ENCODE peak calls at places on chromosomes 4 and X, in eight cellular contexts. O is upper lobe of left lung, T is A549, R is tibial nerve, X is transverse colon, G is K562, K is H1, A is sigmoid colon. F is an unnamed sample. For H3K4me1, the result is how much of the 10 kb centered on the place peaks cover.

GRCh38 chr4:126451237-126451885 is 1136.6 kb downstream of the FAT4 start:
- DNase-seq in O (no peak), T (no peak), R (no peak), X (no peak), G (no peak), K (no peak), A (no peak), F (no peak)

GRCh38 chrX:150857453-150857852 is 41.0 kb downstream of the CD99L2 start:
- DNase-seq in O (no peak), T (no peak), R (no peak), X (no peak), G (no peak), K (no peak), A (no peak), F (no peak)

GRCh38 chr4:113013746-113014145 is 35.7 kb upstream of the ANK2 start:
- DNase-seq in O (no peak), T (no peak), R (no peak), X (no peak), G (no peak), K (no peak), A (no peak), F (no peak)

GRCh38 chrX:102341867-102342266 is 94.9 kb downstream of the NXF2 start:
- DNase-seq in O (no peak), T (no peak), R (no peak), X (no peak), G (no peak), K (no peak), A (no peak), F (no peak)

GRCh38 chrX:132480581-132481203 is 8.1 kb downstream of the MBNL3 start:
- DNase-seq in O (no peak), T (no peak), R (no peak), X (peak), G (no peak), K (no peak), A (no peak), F (no peak)

GRCh38 chrX:71533850-71534515 is 1.1 kb downstream of the OGT start:
- DNase-seq in O (no peak), T (peak), R (peak), X (peak), G (peak), K (peak), A (no peak), F (peak)

GRCh38 chr4:48575964-48576363 is 85.9 kb downstream of the ZAR1 start:
- DNase-seq in O (no peak), T (no peak), R (no peak), X (no peak), G (no peak), K (no peak), A (no peak), F (no peak)

GRCh38 chrX:79161655-79162054 is 17.2 kb downstream of the GPR174 start:
- DNase-seq in O (no peak), T (no peak), R (no peak), X (no peak), G (no peak), K (no peak), A (no peak), F (no peak)

GRCh38 chr4:14679906-14680305 is 322.4 kb upstream of the CPEB2 start:
- DNase-seq in O (no peak), T (no peak), R (no peak), X (no peak), G (no peak), K (no peak), A (no peak), F (no peak)

GRCh38 chrX:22634081-22634480 is 361.4 kb downstream of the CBLL2 start:
- DNase-seq in O (no peak), T (no peak), R (no peak), X (no peak), G (no peak), K (no peak), A (no peak), F (no peak)

GRCh38 chr4:1683371-1683902 is 676 bp downstream of the FAM53A start:
- DNase-seq in O (no peak), T (no peak), R (peak), X (peak), G (no peak), K (no peak), A (peak), F (no peak)

GRCh38 chr4:7200801-7201200 is 8.5 kb downstream of the SORCS2 start:
- DNase-seq in O (no peak), T (no peak), R (peak), X (no peak), G (no peak), K (no peak), A (no peak), F (no peak)

GRCh38 chr4:15754323-15754722 is 23.8 kb upstream of the CD38 start:
- DNase-seq in O (no peak), T (no peak), R (no peak), X (no peak), G (no peak), K (no peak), A (no peak), F (no peak)

GRCh38 chr4:63786181-63786580 is 623.1 kb downstream of the TECRL start:
- DNase-seq in O (no peak), T (no peak), R (no peak), X (no peak), G (no peak), K (no peak), A (no peak), F (no peak)

GRCh38 chr4:152485726-152486276 is 50.1 kb downstream of the FBXW7 start:
- DNase-seq in O (no peak), T (peak), R (no peak), X (no peak), G (no peak), K (no peak), A (no peak), F (no peak)

GRCh38 chr4:81919238-81919637 is 447.5 kb upstream of the RASGEF1B start:
- DNase-seq in O (no peak), T (peak), R (no peak), X (no peak), G (peak), K (no peak), A (no peak), F (no peak)

GRCh38 chr4:155026715-155027114 is 181.7 kb upstream of the NPY2R start:
- DNase-seq in O (no peak), T (no peak), R (no peak), X (no peak), G (no peak), K (no peak), A (no peak), F (no peak)

GRCh38 chrX:10006770-10007169 is 39.6 kb downstream of the CLDN34 start:
- DNase-seq in O (no peak), T (no peak), R (no peak), X (no peak), G (no peak), K (no peak), A (no peak), F (no peak)

GRCh38 chrX:372856-373640 is 13.7 kb downstream of the PPP2R3B start:
- DNase-seq in O (peak), T (no peak), R (no peak), X (no peak), G (no peak), K (no peak), A (no peak), F (no peak)

GRCh38 chrX:65985922-65986588 is 53.8 kb downstream of the VSIG4 start:
- DNase-seq in O (no peak), T (peak), R (no peak), X (peak), G (peak), K (no peak), A (no peak), F (no peak)

GRCh38 chrX:13022926-13023325 is 21.5 kb downstream of the FAM9C start:
- DNase-seq in O (no peak), T (no peak), R (no peak), X (no peak), G (no peak), K (no peak), A (no peak), F (no peak)
- TF ChIP-seq EP300 in O (no peak), T (no peak), R (no peak), X (no peak), G (no peak), K (no peak), A (no peak), F (no peak)

GRCh38 chr4:107831140-107831539 is 6.4 kb downstream of the SGMS2 start:
- DNase-seq in O (no peak), T (no peak), R (no peak), X (no peak), G (no peak), K (no peak), A (no peak), F (no peak)
- H3K27ac ChIP-seq in O (peak), T (no peak), R (no peak), X (no peak), G (no peak), K (no peak), A (no peak), F (no peak)

GRCh38 chrX:30714138-30714537 is 60.9 kb downstream of the GK start:
- DNase-seq in O (no peak), T (no peak), R (no peak), X (no peak), G (no peak), K (no peak), A (no peak), F (no peak)
- H3K4me1 ChIP-seq in O (under half), T (under half), R (under half), X (under half), G (under half), K (under half), A (under half), F (under half)

GRCh38 chr4:5435823-5436222 is 272.5 kb downstream of the EVC2 start:
- DNase-seq in O (peak), T (no peak), R (no peak), X (no peak), G (no peak), K (no peak), A (no peak), F (no peak)

GRCh38 chr4:5433196-5433595 is 275.2 kb downstream of the EVC2 start:
- DNase-seq in O (no peak), T (no peak), R (no peak), X (no peak), G (no peak), K (no peak), A (no peak), F (no peak)

GRCh38 chr4:5429747-5430146 is 278.6 kb downstream of the EVC2 start:
- DNase-seq in O (no peak), T (no peak), R (no peak), X (no peak), G (no peak), K (no peak), A (no peak), F (no peak)

DNA sequence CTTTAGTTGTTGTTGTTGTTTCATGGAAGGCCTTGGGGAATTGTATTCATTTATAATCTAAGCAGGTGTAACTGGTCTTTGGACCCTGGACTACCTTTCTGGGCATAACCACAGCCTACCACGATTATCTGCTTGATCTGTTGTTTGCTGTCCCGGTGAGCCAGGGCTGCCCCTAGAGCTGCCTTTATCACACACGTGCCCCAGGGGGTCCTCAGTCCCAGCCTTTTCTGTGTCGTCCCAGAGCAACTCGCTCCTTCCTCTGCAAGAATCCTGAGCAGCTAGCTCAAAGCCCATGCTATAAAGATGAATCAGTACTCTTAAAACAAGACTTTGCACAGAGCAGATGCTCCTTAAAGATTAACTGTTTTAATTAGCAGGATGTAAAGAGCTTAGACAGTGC is 273.2 kb downstream of the EVC2 start:
- DNase-seq in O (no peak), T (no peak), R (no peak), X (no peak), G (no peak), K (no peak), A (no peak), F (no peak)
- TF ChIP-seq EP300 in O (no peak), T (no peak), R (no peak), X (no peak), G (no peak), K (no peak), A (no peak), F (no peak)

GRCh38 chr4:73978886-73979285 is 2.9 kb downstream of the PF4 start:
- DNase-seq in O (no peak), T (no peak), R (no peak), X (no peak), G (no peak), K (no peak), A (no peak), F (no peak)

GRCh38 chr4:73976217-73976616 is 5.6 kb downstream of the PF4 start:
- DNase-seq in O (no peak), T (no peak), R (no peak), X (no peak), G (no peak), K (no peak), A (no peak), F (no peak)

GRCh38 chr4:73974352-73974751 is 7.5 kb downstream of the PF4 start:
- DNase-seq in O (no peak), T (no peak), R (no peak), X (no peak), G (no peak), K (no peak), A (no peak), F (no peak)

GRCh38 chr4:73976716-73977115 is 5.1 kb downstream of the PF4 start:
- DNase-seq in O (no peak), T (no peak), R (no peak), X (no peak), G (no peak), K (no peak), A (no peak), F (no peak)

GRCh38 chr4:73979407-73979806 is 2.4 kb downstream of the PF4 start:
- DNase-seq in O (no peak), T (no peak), R (no peak), X (no peak), G (no peak), K (no peak), A (no peak), F (no peak)
- H3K27ac ChIP-seq in O (no peak), T (peak), R (no peak), X (no peak), G (no peak), K (no peak), A (no peak), F (no peak)

GRCh38 chr4:185797596-185797995 is 14.4 kb downstream of the SORBS2 start:
- DNase-seq in O (no peak), T (no peak), R (no peak), X (no peak), G (no peak), K (no peak), A (no peak), F (no peak)

GRCh38 chr4:185800266-185800945 is 11.6 kb downstream of the SORBS2 start:
- DNase-seq in O (no peak), T (no peak), R (no peak), X (no peak), G (no peak), K (no peak), A (no peak), F (no peak)

GRCh38 chr4:185797018-185797417 is 15.0 kb downstream of the SORBS2 start:
- DNase-seq in O (no peak), T (no peak), R (no peak), X (no peak), G (no peak), K (no peak), A (no peak), F (no peak)

GRCh38 chr4:185801471-185801870 is 10.5 kb downstream of the SORBS2 start:
- DNase-seq in O (no peak), T (no peak), R (no peak), X (no peak), G (no peak), K (no peak), A (no peak), F (no peak)

DNA sequence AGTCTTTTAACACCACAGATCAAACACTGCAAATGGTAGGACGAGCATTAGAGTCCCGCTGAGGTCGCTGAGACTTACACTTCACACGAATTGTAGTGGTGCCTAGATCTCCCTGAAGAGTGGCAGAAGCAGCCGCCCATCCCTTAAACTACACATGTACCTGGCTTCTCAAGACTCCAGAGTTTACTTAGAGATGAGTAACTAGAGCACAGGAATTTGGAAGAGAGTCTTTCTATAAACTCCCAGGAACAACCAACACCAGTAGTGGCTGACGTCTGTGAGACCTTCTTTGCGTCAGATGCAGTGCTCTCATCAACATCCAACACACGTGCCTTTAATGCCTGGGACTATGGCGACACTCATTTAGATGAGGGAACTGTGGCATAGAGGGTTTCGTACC is 12.6 kb downstream of the SORBS2 start:
- DNase-seq in O (no peak), T (no peak), R (no peak), X (no peak), G (no peak), K (no peak), A (no peak), F (no peak)
- H3K4me1 ChIP-seq in O (under half), T (under half), R (under half), X (under half), G (under half), K (under half), A (half or more), F (under half)

GRCh38 chrX:53048169-53049126 is at the start of gene GPR173:
- DNase-seq in O (peak), T (no peak), R (peak), X (peak), G (no peak), K (peak), A (peak), F (no peak)
- TF ChIP-seq EP300 in O (no peak), T (no peak), R (peak), X (no peak), G (no peak), K (no peak), A (no peak), F (no peak)